ENCODE peak calls at places on chromosomes 3 and 15, in ten cellular contexts. B, A, C, H, U, P, S, F, J and K are unnamed samples.

GRCh38 chr3:168984872-168985271 is 678.6 kb downstream of the MECOM start:
- DNase-seq in B (no peak), A (no peak), F (no peak), J (no peak), C (no peak), U (no peak), P (no peak), S (no peak), H (no peak), K (no peak)

GRCh38 chr3:39260957-39261356 is 18.9 kb downstream of the CX3CR1 start:
- DNase-seq in U (peak; percentile 19), F (peak; percentile 61), A (no peak), C (peak; percentile 89), S (peak; percentile 27), P (peak; percentile 65), B (peak; percentile 60), H (peak; percentile 74), J (peak; percentile 29), K (peak; percentile 91)

GRCh38 chr3:55012091-55012490 is 84.2 kb upstream of the LRTM1 start:
- DNase-seq in J (no peak), C (no peak), B (no peak), A (no peak), H (no peak), P (no peak), S (no peak), F (no peak), U (no peak), K (no peak)

GRCh38 chr15:67781907-67782559 is 43.3 kb upstream of the SKOR1 start:
- DNase-seq in H (no peak), S (no peak), J (no peak), A (no peak), F (no peak), U (no peak), P (no peak), B (no peak), C (no peak), K (no peak)

GRCh38 chr3:11373645-11374044 is 101.4 kb downstream of the ATG7 start:
- DNase-seq in P (no peak), J (no peak), F (no peak), C (no peak), A (no peak), B (no peak), H (no peak), S (no peak), U (no peak), K (no peak)

GRCh38 chr3:172856766-172857742 is 106.5 kb downstream of the ECT2 start:
- DNase-seq in P (peak; percentile 17), S (no peak), B (peak; percentile 32), J (no peak), U (peak; percentile 40), A (no peak), C (no peak), F (no peak), H (no peak), K (no peak)

GRCh38 chr15:75230524-75231371 is 27.4 kb upstream of the GOLGA6C start:
- DNase-seq in A (no peak), F (no peak), C (no peak), S (no peak), U (no peak), B (no peak), P (no peak), H (no peak), J (no peak), K (peak; percentile 34)

GRCh38 chr15:101267320-101268104 is 9.8 kb downstream of the SELENOS start:
- DNase-seq in S (no peak), J (no peak), P (no peak), F (no peak), H (no peak), C (no peak), A (no peak), U (no peak), B (no peak), K (no peak)

GRCh38 chr3:179898024-179898423 is 138.7 kb downstream of the PEX5L start:
- DNase-seq in H (no peak), U (peak; percentile 23), B (no peak), A (no peak), J (peak; percentile 66), F (no peak), P (peak; percentile 73), S (no peak), C (peak; percentile 42), K (no peak)

GRCh38 chr3:50607271-50608091 is 4.1 kb downstream of the CISH start:
- DNase-seq in B (no peak), A (no peak), J (no peak), U (no peak), C (no peak), S (no peak), F (no peak), H (no peak), P (no peak), K (no peak)
- TF ChIP-seq EP300 in B (no peak), A (no peak), J (no peak), U (no peak), C (no peak), S (no peak), F (no peak), H (no peak), P (no peak), K (no peak)

DNA sequence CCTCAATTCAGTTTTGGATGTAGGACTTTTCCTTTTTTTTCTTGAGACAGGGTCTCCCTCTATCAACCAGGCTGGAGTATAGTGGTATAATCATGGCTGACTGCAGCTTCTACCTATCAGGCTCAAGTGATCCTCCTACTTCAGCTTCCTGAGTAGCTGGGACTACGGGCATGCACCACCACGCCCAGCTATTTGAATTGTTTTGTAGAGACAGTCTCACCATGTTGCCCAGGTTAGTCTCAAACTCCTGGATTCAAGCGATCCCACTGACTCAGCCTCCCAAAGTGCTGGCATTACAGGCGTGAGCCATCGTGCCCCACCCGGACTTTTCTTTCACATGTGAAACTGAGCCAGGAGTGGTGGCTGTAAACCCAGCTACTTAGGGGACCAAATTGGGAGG is 3.5 kb downstream of the RNU5B-1 start:
- DNase-seq in P (no peak), C (no peak), F (peak; percentile 3), H (no peak), U (no peak), J (no peak), A (no peak), S (no peak), B (no peak), K (no peak)
- TF ChIP-seq EP300 in P (no peak), C (no peak), F (no peak), H (no peak), U (no peak), J (no peak), A (no peak), S (no peak), B (no peak), K (no peak)

DNA sequence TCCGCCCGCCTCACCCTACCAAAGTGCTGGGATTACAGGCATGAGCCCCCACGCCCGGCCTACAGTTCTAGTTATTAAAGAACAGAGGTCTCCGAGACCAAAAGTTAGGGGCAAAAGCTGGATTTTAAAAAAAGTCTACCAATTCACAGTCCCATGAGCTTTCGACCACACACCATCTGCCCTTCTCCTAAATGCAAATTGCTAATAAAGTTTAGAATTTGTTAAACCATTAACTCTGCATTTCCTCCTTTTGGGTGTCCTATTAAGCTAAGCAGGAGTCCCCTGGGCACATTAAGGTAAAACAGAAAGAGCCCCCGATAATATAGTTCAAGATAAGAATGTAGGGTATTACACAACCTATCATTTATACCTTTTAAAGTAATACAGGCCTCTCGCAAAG is 322.7 kb downstream of the FOXP1 start:
- DNase-seq in A (no peak), S (no peak), H (no peak), B (no peak), P (no peak), C (no peak), F (no peak), J (no peak), U (no peak), K (no peak)
- TF ChIP-seq EP300 in A (no peak), S (no peak), H (no peak), B (no peak), P (no peak), C (no peak), F (no peak), J (no peak), U (no peak), K (no peak)

GRCh38 chr3:156635034-156635433 is 39.4 kb upstream of the TIPARP start:
- DNase-seq in U (no peak), J (no peak), A (no peak), B (no peak), H (no peak), C (no peak), P (no peak), S (no peak), F (no peak), K (no peak)

GRCh38 chr3:156635973-156636372 is 38.4 kb upstream of the TIPARP start:
- DNase-seq in C (no peak), U (no peak), B (no peak), S (no peak), J (no peak), H (no peak), P (no peak), F (no peak), A (no peak), K (no peak)

GRCh38 chr3:156630773-156631093 is 43.7 kb upstream of the TIPARP start:
- DNase-seq in S (no peak), H (no peak), J (no peak), C (no peak), A (no peak), U (no peak), B (no peak), F (no peak), P (no peak), K (no peak)

GRCh38 chr3:156631323-156631722 is 43.1 kb upstream of the TIPARP start:
- DNase-seq in P (no peak), A (no peak), B (no peak), H (no peak), C (no peak), J (no peak), S (no peak), U (no peak), F (no peak), K (no peak)

DNA sequence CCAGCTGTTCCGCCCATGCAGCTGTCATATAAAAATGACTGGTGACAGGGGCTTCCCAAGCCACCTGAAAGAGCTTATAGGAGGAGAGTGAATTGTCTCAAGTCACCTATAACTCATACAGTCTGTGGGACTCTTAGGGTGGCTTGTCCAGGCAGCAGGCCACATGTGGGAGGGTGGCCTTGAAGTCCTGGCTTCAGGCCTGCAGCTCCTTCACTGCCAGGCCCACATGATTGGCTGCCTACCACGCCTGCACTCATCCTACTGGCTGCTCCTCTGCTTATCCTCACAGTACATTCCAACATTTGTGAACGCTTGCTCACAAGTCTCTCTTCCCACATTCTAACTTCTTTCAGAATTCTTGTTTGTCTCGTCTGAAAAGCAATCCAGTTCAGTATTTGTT is 41.1 kb upstream of the TIPARP start:
- DNase-seq in B (no peak), F (peak; percentile 90), S (no peak), A (no peak), U (no peak), P (no peak), J (no peak), C (no peak), H (no peak), K (no peak)
- TF ChIP-seq EP300 in B (no peak), F (no peak), S (no peak), A (no peak), U (no peak), P (no peak), J (no peak), C (no peak), H (no peak), K (no peak)